ENCODE peak calls at places on chromosomes 4 and X, in ten cellular contexts. P, I, Q, X, F, V, R, D, E and J are unnamed samples.

GRCh38 chr4:1026115-1026514 is 14.7 kb downstream of the FGFRL1 start:
- DNase-seq in Q (no peak), X (no peak), I (peak; percentile 56), D (no peak), V (peak; percentile 65), E (peak; percentile 65), R (no peak), F (no peak), P (peak; percentile 15), J (no peak)

GRCh38 chr4:182533948-182534347 is 290.7 kb downstream of the TENM3 start:
- DNase-seq in E (no peak), X (no peak), F (peak; percentile 38), Q (no peak), I (no peak), D (no peak), V (no peak), R (no peak), P (no peak), J (no peak)

GRCh38 chr4:8237256-8237989 is 32.1 kb upstream of the HTRA3 start:
- DNase-seq in D (no peak), P (no peak), X (no peak), Q (no peak), F (no peak), E (no peak), I (no peak), V (no peak), R (no peak), J (no peak)

GRCh38 chr4:7904108-7904516 is 35.5 kb downstream of the AFAP1 start:
- DNase-seq in I (no peak), X (no peak), Q (no peak), D (no peak), E (no peak), P (no peak), R (no peak), V (peak; percentile 45), F (peak; percentile 78), J (no peak)

GRCh38 chrX:135424469-135424868 is 2.7 kb downstream of the SMIM10L2A start:
- DNase-seq in X (no peak), E (no peak), D (no peak), Q (peak; percentile 13), R (no peak), F (no peak), I (no peak), P (no peak), V (no peak), J (no peak)

GRCh38 chrX:40573763-40574162 is 7.0 kb upstream of the ATP6AP2 start:
- DNase-seq in E (peak; percentile 45), Q (no peak), D (peak; percentile 18), V (no peak), P (peak; percentile 19), X (no peak), F (peak; percentile 7), R (no peak), I (no peak), J (no peak)

GRCh38 chr4:138035781-138036258 is 206.3 kb downstream of the SLC7A11 start:
- DNase-seq in R (no peak), F (peak; percentile 84), P (no peak), D (peak; percentile 52), I (no peak), E (peak; percentile 90), X (no peak), V (peak; percentile 78), Q (no peak), J (no peak)

GRCh38 chr4:8115916-8116315 is 42.7 kb downstream of the ABLIM2 start:
- DNase-seq in E (no peak), Q (no peak), I (no peak), D (no peak), R (no peak), P (no peak), F (no peak), X (no peak), V (no peak), J (no peak)

DNA sequence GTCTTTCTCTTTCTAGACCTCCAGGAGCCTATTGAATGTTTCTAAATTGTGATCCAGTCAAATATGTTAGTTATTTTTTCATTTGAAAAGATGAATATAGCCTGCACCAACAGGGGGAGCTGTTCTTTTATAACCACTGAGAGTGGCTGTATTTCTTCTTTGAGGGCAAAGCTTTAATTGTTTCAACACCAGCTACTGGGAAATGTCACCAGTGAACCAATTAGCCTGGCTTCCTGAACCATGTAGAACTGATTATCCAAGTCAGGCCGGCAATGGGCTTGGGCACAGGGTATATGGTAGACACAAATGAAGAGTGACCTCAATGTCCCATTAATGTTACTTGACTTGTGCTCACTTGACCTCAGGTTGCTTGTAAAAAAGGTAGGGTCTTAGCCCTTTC is 4.8 kb upstream of the DAPP1 start:
- DNase-seq in D (peak; percentile 15), R (no peak), Q (no peak), X (peak; percentile 15), E (peak; percentile 78), P (peak; percentile 42), F (peak; percentile 43), V (peak; percentile 61), I (no peak), J (no peak)
- TF ChIP-seq CTCF in D (peak; percentile 47), R (no peak), Q (no peak), X (peak; percentile 54), E (peak; percentile 94), P (peak; percentile 61), F (peak; percentile 56), V (peak; percentile 49), I (peak; percentile 46), J (peak; percentile 35)

GRCh38 chr4:85929926-85930325 is 429.9 kb downstream of the MAPK10 start:
- DNase-seq in Q (no peak), E (no peak), I (no peak), D (peak; percentile 7), V (peak; percentile 23), X (no peak), R (no peak), P (no peak), F (no peak), J (no peak)

GRCh38 chr4:85933306-85933640 is 426.6 kb downstream of the MAPK10 start:
- DNase-seq in V (no peak), D (no peak), E (no peak), X (no peak), P (no peak), I (no peak), Q (no peak), F (no peak), R (no peak), J (no peak)

GRCh38 chr4:85937507-85937906 is 422.3 kb downstream of the MAPK10 start:
- DNase-seq in P (no peak), R (no peak), X (no peak), E (no peak), I (no peak), D (no peak), F (no peak), V (no peak), Q (no peak), J (no peak)

GRCh38 chr4:85928775-85929585 is 430.9 kb downstream of the MAPK10 start:
- DNase-seq in R (no peak), V (no peak), X (no peak), F (peak; percentile 14), Q (no peak), D (peak; percentile 54), I (no peak), P (no peak), E (no peak), J (no peak)

GRCh38 chr4:85932371-85933305 is 427.2 kb downstream of the MAPK10 start:
- DNase-seq in D (no peak), X (no peak), V (peak; percentile 22), E (no peak), Q (no peak), P (no peak), I (no peak), F (no peak), R (no peak), J (no peak)
- H3K4me1 ChIP-seq in D (peaks cover 27% of the 10 kb centered on the region), X (no peaks in the 10 kb centered on the region), V (peaks cover 24% of the 10 kb centered on the region), E (no peaks in the 10 kb centered on the region), Q (peaks cover 1% of the 10 kb centered on the region), P (no peaks in the 10 kb centered on the region), I (peaks cover 64% of the 10 kb centered on the region), F (peaks cover 2% of the 10 kb centered on the region), R (no peaks in the 10 kb centered on the region), J (peaks cover 33% of the 10 kb centered on the region)

GRCh38 chr4:124873361-124874171 is 161.0 kb upstream of the ANKRD50 start:
- DNase-seq in E (no peak), P (no peak), Q (no peak), D (no peak), F (no peak), I (no peak), X (no peak), V (no peak), R (no peak), J (no peak)

GRCh38 chr4:124872659-124873058 is 160.1 kb upstream of the ANKRD50 start:
- DNase-seq in V (no peak), E (no peak), R (no peak), F (no peak), Q (no peak), D (no peak), P (no peak), X (no peak), I (no peak), J (no peak)

GRCh38 chr4:124868495-124868894 is 156.0 kb upstream of the ANKRD50 start:
- DNase-seq in R (no peak), Q (no peak), I (no peak), D (no peak), E (no peak), F (no peak), P (no peak), X (peak; percentile 24), V (no peak), J (no peak)

GRCh38 chr4:124867551-124867950 is 155.0 kb upstream of the ANKRD50 start:
- DNase-seq in Q (no peak), V (no peak), R (no peak), I (no peak), E (no peak), F (no peak), P (no peak), D (no peak), X (no peak), J (no peak)

DNA sequence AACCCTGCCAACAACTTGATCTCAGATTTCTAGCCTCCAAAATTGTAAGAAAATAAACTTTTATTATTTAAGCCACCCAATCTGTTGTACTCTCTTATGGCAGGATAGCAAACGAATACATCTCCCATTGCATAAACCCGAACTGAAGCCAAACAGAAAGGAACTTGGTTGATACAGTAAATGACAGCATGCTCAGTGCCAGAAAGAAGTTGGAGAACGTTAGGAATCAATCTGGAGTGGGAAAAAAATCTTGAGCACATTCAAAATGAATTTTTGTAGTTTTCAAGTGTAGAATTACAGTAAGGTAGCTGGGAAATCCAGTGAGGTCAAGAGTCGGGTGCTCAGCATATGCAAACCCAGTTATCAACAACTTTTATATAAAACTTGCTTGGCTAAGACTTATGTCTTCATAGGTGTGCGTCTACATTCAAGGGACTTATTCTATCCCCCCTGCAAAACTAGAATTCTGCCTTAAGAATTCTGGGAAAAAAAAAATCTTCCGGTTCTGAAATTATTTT is 157.5 kb upstream of the ANKRD50 start:
- DNase-seq in P (no peak), F (no peak), E (no peak), Q (no peak), V (no peak), I (no peak), X (no peak), R (no peak), D (no peak), J (no peak)
- TF ChIP-seq CTCF in P (no peak), F (no peak), E (no peak), Q (no peak), V (no peak), I (no peak), X (no peak), R (no peak), D (no peak), J (no peak)

DNA sequence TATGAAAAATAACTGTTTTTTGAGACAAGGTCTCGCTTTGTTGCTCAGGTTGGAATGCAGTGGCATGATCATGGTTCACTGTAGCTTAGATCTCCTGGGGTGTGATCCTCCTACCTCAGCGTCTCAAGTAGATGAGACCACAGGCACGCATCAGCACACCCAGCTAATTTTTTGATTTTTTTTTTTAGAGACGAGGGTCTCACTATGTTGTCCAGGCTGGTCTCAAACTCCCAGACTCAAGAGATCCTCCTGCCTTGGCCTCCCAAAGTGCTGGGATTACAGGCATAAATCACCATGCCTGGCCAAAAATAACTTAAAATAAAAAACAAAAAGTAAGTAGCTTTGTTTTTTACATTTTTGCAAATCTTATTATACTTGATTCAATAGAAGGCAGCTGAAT is 63.3 kb downstream of the NOCT start:
- DNase-seq in P (no peak), Q (no peak), V (no peak), I (no peak), X (no peak), F (no peak), E (no peak), D (no peak), R (no peak), J (no peak)
- H3K4me1 ChIP-seq in P (peaks cover 48% of the 10 kb centered on the region), Q (peaks cover 3% of the 10 kb centered on the region), V (peaks cover 52% of the 10 kb centered on the region), I (peaks cover 76% of the 10 kb centered on the region), X (no peaks in the 10 kb centered on the region), F (peaks cover 2% of the 10 kb centered on the region), E (peaks cover 15% of the 10 kb centered on the region), D (peaks cover 36% of the 10 kb centered on the region), R (peaks cover 3% of the 10 kb centered on the region), J (peaks cover 22% of the 10 kb centered on the region)